ENCODE peak calls at places on chromosome 1, in nine cellular contexts. T, A, D, J, H, V, I, F and P are unnamed samples.

GRCh38 chr1:100187912-100188311 is 9.9 kb upstream of the LRRC39 start:
- DNase-seq in T (peak), A (no peak), D (peak), J (peak), H (no peak), V (no peak), I (peak), F (peak), P (no peak)

GRCh38 chr1:41626616-41627375 is 142.3 kb upstream of the EDN2 start:
- DNase-seq in T (no peak), A (no peak), D (no peak), J (peak), H (no peak), V (no peak), I (no peak), F (no peak), P (no peak)

GRCh38 chr1:94020764-94021579 is 100.0 kb downstream of the ABCA4 start:
- DNase-seq in T (no peak), A (no peak), D (peak), J (peak), H (no peak), V (no peak), I (no peak), F (no peak), P (no peak)

GRCh38 chr1:217105432-217105831 is 382.2 kb upstream of the ESRRG start:
- DNase-seq in T (no peak), A (no peak), D (no peak), J (no peak), H (no peak), V (no peak), I (no peak), F (no peak), P (no peak)

GRCh38 chr1:167420510-167420909 is 97.8 kb downstream of the CD247 start:
- DNase-seq in T (no peak), A (no peak), D (no peak), J (peak), H (no peak), V (no peak), I (no peak), F (no peak), P (no peak)

GRCh38 chr1:44571712-44572571 is 102.3 kb downstream of the TMEM53 start:
- DNase-seq in T (no peak), A (no peak), D (no peak), J (peak), H (no peak), V (no peak), I (no peak), F (no peak), P (no peak)

GRCh38 chr1:197787056-197787455 is 11.8 kb upstream of the DENND1B start:
- DNase-seq in T (no peak), A (no peak), D (peak), J (peak), H (no peak), V (no peak), I (no peak), F (no peak), P (no peak)

GRCh38 chr1:244796719-244797406 is 38.6 kb upstream of the COX20 start:
- DNase-seq in T (peak), A (no peak), D (peak), J (peak), H (peak), V (peak), I (peak), F (no peak), P (no peak)

DNA sequence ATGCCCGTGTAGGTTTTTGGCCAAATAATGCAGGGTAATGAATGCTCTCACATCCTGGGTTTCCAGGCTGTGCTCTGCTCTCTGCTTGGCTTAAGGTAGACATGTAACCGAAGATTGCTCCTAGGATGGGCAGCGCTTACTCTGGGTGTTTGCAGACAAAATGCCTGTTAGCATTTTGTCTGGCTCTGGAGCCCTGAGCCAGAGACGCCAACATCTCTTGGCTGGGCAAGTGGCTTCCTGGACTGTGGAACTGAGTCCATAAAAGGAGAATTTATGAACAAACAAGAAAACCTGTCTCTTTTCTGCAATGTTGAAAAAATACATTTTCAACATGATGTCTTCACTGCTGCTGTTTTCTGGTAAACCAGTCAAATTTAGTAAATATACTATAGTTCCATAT is 96.0 kb upstream of the TSPAN2 start:
- DNase-seq in T (no peak), A (no peak), D (no peak), J (no peak), H (no peak), V (no peak), I (no peak), F (no peak), P (no peak)
- H3K4me3 ChIP-seq in T (no peak), A (no peak), D (no peak), J (peak), H (no peak), V (no peak), I (no peak), F (no peak), P (no peak)

DNA sequence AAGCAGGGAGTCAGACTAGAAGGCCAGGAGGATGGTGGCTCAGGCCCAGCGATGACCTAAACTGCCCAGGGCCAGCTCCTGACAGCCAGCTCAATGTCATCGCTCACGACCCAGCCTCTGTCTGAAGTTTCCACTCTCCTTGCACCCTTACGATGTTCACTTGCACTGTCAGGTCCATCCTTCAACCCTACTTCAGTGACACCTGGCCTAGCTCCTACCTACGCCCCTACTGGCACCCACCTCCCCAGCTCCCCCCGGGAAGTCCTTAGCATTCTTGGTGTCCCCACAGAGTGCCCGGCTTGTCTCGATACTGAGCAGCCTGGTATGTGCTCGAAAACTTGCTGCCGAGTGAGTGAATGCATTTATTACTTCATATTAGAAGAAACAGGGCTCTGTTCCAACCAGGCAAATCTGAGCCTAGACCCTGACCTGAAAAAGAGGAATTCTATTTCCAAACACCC is 29.7 kb upstream of the LRRC38 start:
- DNase-seq in T (no peak), A (no peak), D (no peak), J (peak), H (no peak), V (no peak), I (no peak), F (no peak), P (no peak)
- H3K4me3 ChIP-seq in T (no peak), A (no peak), D (no peak), J (peak), H (no peak), V (no peak), I (no peak), F (no peak), P (no peak)

GRCh38 chr1:174989540-174990181 is 10.1 kb upstream of the CACYBP start:
- DNase-seq in T (no peak), A (no peak), D (no peak), J (peak), H (no peak), V (no peak), I (no peak), F (no peak), P (no peak)
- H3K4me3 ChIP-seq in T (no peak), A (no peak), D (peak), J (peak), H (no peak), V (no peak), I (peak), F (no peak), P (no peak)

DNA sequence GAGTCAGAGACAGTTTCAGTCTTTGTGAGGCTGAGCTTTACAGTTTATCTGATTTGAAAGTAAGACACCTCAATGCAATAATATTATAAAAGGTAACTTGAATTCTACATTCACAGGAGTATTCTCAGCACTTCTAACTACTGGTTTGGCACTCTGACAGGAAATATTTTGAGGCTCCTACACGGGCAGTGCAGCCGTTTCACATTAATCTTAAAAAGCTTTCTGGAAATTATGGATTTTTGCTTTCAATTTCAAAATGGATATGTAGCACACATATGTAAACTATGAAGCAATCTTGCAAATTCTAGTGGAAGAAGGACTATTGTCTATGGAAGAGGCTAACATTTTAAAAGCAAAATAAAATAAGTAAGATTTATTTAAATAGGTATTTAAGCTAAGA is 262.9 kb upstream of the SNX7 start:
- DNase-seq in T (no peak), A (no peak), D (no peak), J (peak), H (no peak), V (no peak), I (no peak), F (no peak), P (no peak)
- H3K4me3 ChIP-seq in T (no peak), A (no peak), D (peak), J (peak), H (no peak), V (no peak), I (no peak), F (no peak), P (no peak)